ENCODE peak calls at places on chromosomes 3 and 15, in four cellular contexts. B is breast epithelium, D is fibroblast of lung, P is AG04450. G is an unnamed sample.

GRCh38 chr15:35305906-35306305 is 220.8 kb upstream of the NANOGP8 start:
- DNase-seq in B (no peak), D (peak), P (peak), G (no peak)

GRCh38 chr15:42679285-42680141 is 57.4 kb downstream of the CDAN1 start:
- DNase-seq in B (no peak), D (no peak), P (no peak), G (no peak)

GRCh38 chr3:150409125-150409526 is 1.0 kb downstream of the TSC22D2 start:
- DNase-seq in B (no peak), D (no peak), P (no peak), G (peak)

GRCh38 chr15:35379972-35380371 is 166.0 kb downstream of the DPH6 start:
- DNase-seq in B (no peak), D (no peak), P (no peak), G (no peak)

GRCh38 chr3:186268616-186269448 is 93.2 kb downstream of the DGKG start:
- DNase-seq in B (no peak), D (peak), P (no peak), G (no peak)

GRCh38 chr15:31342781-31343626 is 16.4 kb downstream of the KLF13 start:
- DNase-seq in B (no peak), D (no peak), P (no peak), G (no peak)

GRCh38 chr15:55403531-55403930 is 4.6 kb downstream of the CCPG1 start:
- DNase-seq in B (no peak), D (peak), P (no peak), G (no peak)

GRCh38 chr3:43187836-43188479 is 82.1 kb upstream of the POMGNT2 start:
- DNase-seq in B (no peak), D (no peak), P (no peak), G (no peak)

GRCh38 chr3:109045271-109046051 is 72.5 kb downstream of the MORC1 start:
- DNase-seq in B (no peak), D (no peak), P (no peak), G (no peak)

GRCh38 chr3:188531210-188531609 is 377.3 kb downstream of the LPP start:
- DNase-seq in B (no peak), D (no peak), P (no peak), G (no peak)

DNA sequence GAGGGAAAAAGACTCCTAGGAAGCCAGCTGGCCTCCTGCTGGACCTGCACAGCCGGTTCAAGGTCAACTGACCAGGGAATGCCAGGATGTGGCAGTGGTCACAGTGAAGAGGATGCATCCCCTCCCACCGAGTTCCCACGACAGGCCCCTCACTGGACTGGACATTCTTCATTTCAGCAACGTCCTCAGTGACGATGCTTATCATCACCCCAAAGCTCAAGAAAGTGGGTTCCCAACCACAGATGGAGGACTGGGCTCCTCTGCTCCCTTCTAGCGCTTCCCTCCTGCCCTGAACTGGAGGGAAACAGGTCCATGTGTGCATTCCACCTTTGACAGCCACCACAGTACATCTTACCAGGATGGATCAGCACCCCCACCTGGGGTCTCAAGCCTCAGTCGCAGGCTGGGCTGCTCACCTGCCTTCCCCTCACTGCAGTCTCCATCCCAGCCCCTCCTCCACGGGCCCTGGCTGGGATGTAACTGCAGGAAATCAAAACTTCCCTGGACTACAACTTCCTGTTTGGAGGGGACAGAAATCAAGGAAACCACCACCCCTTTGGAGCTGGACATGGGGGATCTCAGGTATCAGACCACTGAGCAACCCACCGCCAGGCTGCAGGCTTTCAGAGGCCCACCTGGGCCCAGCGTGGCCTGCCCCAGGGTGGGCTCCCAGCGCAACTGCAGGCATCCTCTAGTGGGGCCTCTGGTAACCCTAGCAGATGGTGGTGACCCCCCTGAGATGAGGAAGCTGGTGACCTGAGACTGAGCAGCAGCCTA is 7.3 kb downstream of the CALML4 start:
- DNase-seq in B (no peak), D (no peak), P (no peak), G (no peak)
- H3K27ac ChIP-seq in B (no peak), D (no peak), P (no peak), G (no peak)

DNA sequence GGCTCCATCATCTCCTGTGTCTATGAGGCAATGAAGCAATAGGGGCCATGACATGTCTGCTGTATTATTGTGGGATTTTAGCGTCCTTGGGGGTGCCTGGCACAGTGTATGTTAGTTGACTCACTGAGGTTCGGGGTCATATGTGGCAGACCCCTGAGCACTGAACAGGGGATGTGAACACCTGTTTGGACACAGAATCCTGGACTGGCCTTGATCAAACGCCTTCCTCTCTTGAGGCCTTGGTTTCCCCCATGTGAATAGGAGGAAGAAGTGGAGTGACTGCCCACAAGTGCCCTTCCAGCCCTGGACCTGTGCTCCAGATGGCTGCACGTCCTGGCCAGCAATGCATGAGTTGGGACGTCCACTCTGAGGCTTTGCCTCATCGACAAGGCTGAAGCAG is 84.2 kb downstream of the HMG20A start:
- DNase-seq in B (no peak), D (no peak), P (no peak), G (no peak)
- H3K27ac ChIP-seq in B (no peak), D (no peak), P (no peak), G (no peak)

GRCh38 chr3:107263269-107264021 is 113.8 kb upstream of the CCDC54 start:
- DNase-seq in B (no peak), D (no peak), P (no peak), G (no peak)

GRCh38 chr3:107268461-107268860 is 108.8 kb upstream of the CCDC54 start:
- DNase-seq in B (no peak), D (peak), P (no peak), G (no peak)

GRCh38 chr3:107269081-107269480 is 108.2 kb upstream of the CCDC54 start:
- DNase-seq in B (no peak), D (no peak), P (no peak), G (no peak)

GRCh38 chr3:107265526-107265925 is 111.7 kb upstream of the CCDC54 start:
- DNase-seq in B (no peak), D (no peak), P (no peak), G (no peak)

GRCh38 chr3:107264888-107265287 is 112.4 kb upstream of the CCDC54 start:
- DNase-seq in B (no peak), D (no peak), P (no peak), G (no peak)
- H3K27ac ChIP-seq in B (no peak), D (no peak), P (no peak), G (peak)

DNA sequence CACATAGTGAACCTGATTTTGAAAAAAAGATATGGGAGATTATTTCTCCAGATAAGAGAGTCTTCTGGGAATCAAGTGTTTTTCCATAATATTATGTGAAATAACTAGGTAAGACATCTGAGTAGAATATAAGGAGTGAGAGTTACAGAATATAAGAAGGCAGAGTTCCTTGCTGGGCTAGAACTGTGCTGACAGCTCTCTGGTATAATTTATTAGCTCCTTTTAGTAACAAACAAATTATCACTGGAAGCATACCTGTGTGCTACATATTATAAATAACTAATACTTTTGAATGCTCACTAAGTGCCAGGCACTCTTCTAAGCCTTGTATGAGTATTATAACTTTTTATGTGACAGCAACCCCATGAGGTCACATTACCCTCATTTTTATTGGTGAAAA is 18.9 kb upstream of the TNFSF10 start:
- DNase-seq in B (no peak), D (no peak), P (no peak), G (no peak)
- H3K27ac ChIP-seq in B (peak), D (no peak), P (no peak), G (no peak)

GRCh38 chr3:111103807-111104206 is 32.2 kb downstream of the NECTIN3 start:
- DNase-seq in B (no peak), D (no peak), P (no peak), G (no peak)

GRCh38 chr3:111112913-111113312 is 41.3 kb downstream of the NECTIN3 start:
- DNase-seq in B (no peak), D (peak), P (no peak), G (no peak)

GRCh38 chr3:111106993-111107392 is 35.4 kb downstream of the NECTIN3 start:
- DNase-seq in B (no peak), D (peak), P (no peak), G (no peak)
- H3K27ac ChIP-seq in B (no peak), D (no peak), P (no peak), G (no peak)

DNA sequence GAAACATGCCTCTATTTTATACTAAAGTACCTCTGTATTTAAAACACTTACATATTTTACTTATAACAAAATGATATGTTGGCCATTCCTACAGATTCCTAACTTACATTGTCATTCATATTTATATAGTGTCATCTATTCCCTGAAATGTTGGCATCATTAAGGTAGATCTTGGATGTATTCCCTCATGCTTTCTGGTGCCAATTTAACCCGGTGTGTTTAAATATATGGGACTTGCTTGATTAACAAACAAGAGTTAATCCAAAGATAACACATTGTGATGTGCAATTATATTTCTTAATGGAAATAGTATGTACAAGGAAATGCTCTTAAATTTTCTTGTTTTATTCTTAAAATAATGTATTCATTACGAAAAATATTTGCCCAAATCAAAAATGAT is 352.3 kb downstream of the NAALADL2 start:
- DNase-seq in B (no peak), D (no peak), P (no peak), G (no peak)
- H3K27ac ChIP-seq in B (no peak), D (no peak), P (no peak), G (no peak)

GRCh38 chr3:141335531-141336042 is 32.7 kb upstream of the ZBTB38 start:
- DNase-seq in B (no peak), D (peak), P (no peak), G (no peak)

GRCh38 chr3:141332436-141332835 is 35.9 kb upstream of the ZBTB38 start:
- DNase-seq in B (no peak), D (peak), P (no peak), G (no peak)

GRCh38 chr3:141333796-141334626 is 34.3 kb upstream of the ZBTB38 start:
- DNase-seq in B (no peak), D (peak), P (no peak), G (no peak)

GRCh38 chr3:141336672-141337522 is 31.4 kb upstream of the ZBTB38 start:
- DNase-seq in B (no peak), D (peak), P (no peak), G (peak)

DNA sequence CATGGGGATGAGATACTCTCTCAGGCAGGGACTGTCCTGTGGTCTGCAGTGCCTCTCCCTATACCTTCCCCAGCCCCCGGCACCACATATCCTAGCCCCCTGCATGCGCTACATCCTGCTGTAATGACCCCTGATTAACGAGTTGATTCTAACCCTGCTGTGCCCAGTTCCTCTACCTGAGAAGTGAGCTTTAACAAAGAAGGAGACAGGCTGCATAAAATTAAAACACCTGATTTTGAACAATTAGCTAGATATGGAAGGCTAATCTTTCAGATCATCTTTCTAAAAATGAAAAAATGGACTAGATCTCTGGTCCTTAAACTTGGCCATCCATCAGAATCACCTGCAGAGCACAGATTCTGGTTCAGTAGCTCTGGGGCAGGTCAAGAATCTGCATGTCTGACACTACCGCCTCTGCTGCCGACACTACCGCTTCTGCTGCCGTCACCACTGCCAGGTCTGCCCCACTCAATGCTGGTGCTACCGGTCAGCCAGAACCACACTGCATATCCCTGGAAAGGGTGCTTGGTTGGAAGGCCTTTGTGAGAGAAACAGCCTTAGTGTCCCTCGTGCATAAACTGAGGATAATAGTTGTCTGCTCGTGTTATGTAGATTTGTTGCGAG is 33.6 kb upstream of the ZBTB38 start:
- DNase-seq in B (no peak), D (no peak), P (no peak), G (no peak)
- H3K27ac ChIP-seq in B (no peak), D (no peak), P (no peak), G (no peak)

G was measured in caudate nucleus.